ENCODE peak calls at places on chromosomes 16 and 17, in ten cellular contexts. R, A, D, B, Q, Y, F, E, T and K are unnamed samples.
A peak's percentile ranks its signal among the peaks of the same experiment; 100 is the strongest.

GRCh38 chr17:57257911-57258885 is 1.9 kb downstream of the MSI2 start:
- DNase-seq in R (no peak), A (peak; percentile 44), D (no peak), B (no peak), Q (no peak), Y (no peak), F (no peak), E (peak; percentile 28), T (peak; percentile 24), K (no peak)

GRCh38 chr16:29313559-29313887 is 93.0 kb downstream of the NPIPB11 start:
- DNase-seq in R (no peak), A (no peak), D (no peak), B (no peak), Q (no peak), Y (no peak), F (no peak), E (no peak), T (no peak), K (no peak)

GRCh38 chr16:65418435-65418834 is 296.6 kb upstream of the CDH11 start:
- DNase-seq in R (no peak), A (no peak), D (no peak), B (no peak), Q (no peak), Y (no peak), F (no peak), E (no peak), T (no peak), K (no peak)

GRCh38 chr16:10753670-10754069 is 10.0 kb downstream of the NUBP1 start:
- DNase-seq in R (no peak), A (no peak), D (no peak), B (no peak), Q (no peak), Y (no peak), F (no peak), E (no peak), T (no peak), K (no peak)

GRCh38 chr17:35774499-35774898 is 13.8 kb downstream of the C17orf50 start:
- DNase-seq in R (peak; percentile 37), A (peak; percentile 44), D (no peak), B (no peak), Q (no peak), Y (peak; percentile 80), F (no peak), E (peak; percentile 82), T (no peak), K (no peak)

GRCh38 chr16:74309789-74310781 is 13.5 kb downstream of the PSMD7 start:
- DNase-seq in R (peak; percentile 36), A (peak; percentile 69), D (no peak), B (no peak), Q (no peak), Y (no peak), F (peak; percentile 69), E (peak; percentile 30), T (peak; percentile 64), K (no peak)

GRCh38 chr16:10736926-10737625 is 6.6 kb upstream of the NUBP1 start:
- DNase-seq in R (peak; percentile 40), A (peak; percentile 77), D (peak; percentile 62), B (no peak), Q (peak; percentile 62), Y (no peak), F (peak; percentile 71), E (peak; percentile 78), T (peak; percentile 76), K (peak; percentile 37)

GRCh38 chr16:85539084-85539483 is 74.0 kb upstream of the GSE1 start:
- DNase-seq in R (no peak), A (no peak), D (no peak), B (no peak), Q (no peak), Y (no peak), F (no peak), E (no peak), T (no peak), K (no peak)

GRCh38 chr17:17351901-17352781 is 49.0 kb downstream of the NT5M start:
- DNase-seq in R (no peak), A (peak; percentile 55), D (peak; percentile 69), B (peak; percentile 75), Q (no peak), Y (peak; percentile 65), F (no peak), E (no peak), T (no peak), K (no peak)

GRCh38 chr17:27407916-27408846 is 48.1 kb upstream of the KSR1 start:
- DNase-seq in R (no peak), A (peak; percentile 80), D (no peak), B (no peak), Q (no peak), Y (no peak), F (peak; percentile 70), E (no peak), T (no peak), K (peak; percentile 16)

GRCh38 chr17:56203430-56203829 is 50.2 kb downstream of the ANKFN1 start:
- DNase-seq in R (no peak), A (no peak), D (no peak), B (no peak), Q (no peak), Y (no peak), F (peak; percentile 2), E (no peak), T (no peak), K (no peak)

GRCh38 chr17:34584805-34585416 is 5.5 kb downstream of the TMEM132E start:
- DNase-seq in R (no peak), A (peak; percentile 29), D (peak; percentile 12), B (no peak), Q (no peak), Y (no peak), F (peak; percentile 28), E (no peak), T (peak; percentile 22), K (no peak)

GRCh38 chr16:70703041-70703834 is 17.4 kb upstream of the MTSS2 start:
- DNase-seq in R (peak; percentile 75), A (peak; percentile 48), D (peak; percentile 67), B (peak; percentile 86), Q (peak; percentile 40), Y (no peak), F (no peak), E (no peak), T (no peak), K (peak; percentile 88)
- TF ChIP-seq CTCF in R (peak; percentile 41), A (peak; percentile 11), D (no peak), B (peak; percentile 35), Q (peak; percentile 49), Y (peak; percentile 28), F (no peak), E (no peak), T (peak; percentile 28), K (peak; percentile 49)

GRCh38 chr17:31374083-31374447 is 17.4 kb upstream of the RAB11FIP4 start:
- DNase-seq in R (no peak), A (no peak), D (no peak), B (no peak), Q (no peak), Y (no peak), F (no peak), E (no peak), T (no peak), K (no peak)

GRCh38 chr17:31381165-31381668 is 10.3 kb upstream of the RAB11FIP4 start:
- DNase-seq in R (no peak), A (no peak), D (no peak), B (no peak), Q (no peak), Y (no peak), F (no peak), E (no peak), T (no peak), K (no peak)

GRCh38 chr17:31374503-31374902 is 17.0 kb upstream of the RAB11FIP4 start:
- DNase-seq in R (no peak), A (no peak), D (no peak), B (no peak), Q (no peak), Y (no peak), F (no peak), E (no peak), T (no peak), K (no peak)

GRCh38 chr17:31379796-31380195 is 11.7 kb upstream of the RAB11FIP4 start:
- DNase-seq in R (no peak), A (no peak), D (no peak), B (no peak), Q (no peak), Y (no peak), F (no peak), E (no peak), T (no peak), K (no peak)

DNA sequence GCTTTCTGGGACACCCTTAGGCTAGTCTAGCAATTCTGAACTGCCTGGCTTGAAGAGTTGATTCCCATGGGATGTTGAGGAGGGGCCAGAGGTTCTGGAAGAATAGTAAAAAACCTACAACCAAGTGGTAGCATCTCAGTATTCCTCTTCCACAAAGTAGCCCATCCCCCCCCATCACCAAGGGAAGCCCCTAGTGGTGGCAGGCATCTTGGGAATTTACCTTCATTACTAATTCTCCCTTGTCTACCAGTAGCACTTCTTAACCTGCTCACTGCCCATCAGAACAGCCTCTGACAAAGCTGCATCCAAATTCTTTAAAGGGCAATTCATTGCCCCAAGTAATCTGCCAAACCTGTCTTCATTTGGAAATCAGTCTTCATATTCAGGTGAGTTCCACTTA is 12.8 kb upstream of the RAB11FIP4 start:
- DNase-seq in R (no peak), A (no peak), D (no peak), B (no peak), Q (no peak), Y (no peak), F (no peak), E (no peak), T (no peak), K (no peak)
- TF ChIP-seq CTCF in R (peak; percentile 27), A (no peak), D (no peak), B (no peak), Q (peak; percentile 34), Y (no peak), F (peak; percentile 12), E (no peak), T (peak; percentile 31), K (no peak)

DNA sequence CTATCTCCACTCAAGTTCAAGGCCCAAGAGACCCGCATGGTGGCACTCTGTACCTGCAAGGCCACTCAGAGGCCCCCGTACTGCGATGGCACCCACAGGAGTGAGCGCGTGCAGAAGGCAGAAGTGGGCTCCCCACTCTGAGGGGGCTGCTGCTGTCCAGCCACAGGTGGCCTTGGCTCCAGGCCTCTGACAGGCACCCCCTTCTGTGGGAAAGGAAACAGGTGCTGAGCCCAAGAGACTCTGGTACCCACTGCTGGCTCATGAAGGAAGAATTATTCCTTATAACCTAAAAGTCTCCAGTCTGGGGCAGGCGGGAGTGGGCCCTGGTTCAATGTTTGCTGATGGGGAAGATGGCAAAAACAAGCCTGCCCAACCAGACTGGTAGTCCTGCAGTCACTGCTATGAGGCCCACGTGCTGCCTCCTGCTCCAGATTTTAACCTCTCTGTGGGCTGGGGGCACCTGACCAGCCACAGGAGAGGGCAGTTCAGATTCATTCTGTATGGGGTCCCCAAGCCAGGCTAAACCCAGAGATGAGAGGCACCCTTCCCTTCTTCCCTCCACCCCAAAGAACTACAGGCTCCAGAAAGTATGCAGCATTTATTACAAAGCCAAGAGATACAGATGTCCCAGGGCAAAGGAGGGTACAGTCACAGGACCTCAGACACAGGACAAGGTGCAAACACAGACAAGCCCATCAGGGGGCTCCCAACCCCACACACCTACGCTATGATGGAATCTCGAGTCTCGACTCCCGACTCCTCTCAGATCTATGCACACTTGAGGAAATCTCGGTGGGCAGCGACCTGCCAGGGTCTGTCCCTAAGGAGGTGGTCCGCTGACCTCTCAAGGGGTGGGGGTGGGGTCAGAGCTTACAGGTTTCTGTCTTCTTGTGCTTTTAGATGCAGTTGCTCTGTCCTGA is 3.4 kb downstream of the CISD3 start:
- DNase-seq in R (no peak), A (no peak), D (no peak), B (peak; percentile 40), Q (no peak), Y (no peak), F (no peak), E (no peak), T (peak; percentile 63), K (no peak)
- TF ChIP-seq CTCF in R (peak; percentile 41), A (peak; percentile 23), D (no peak), B (no peak), Q (peak; percentile 30), Y (peak; percentile 14), F (peak; percentile 32), E (no peak), T (peak; percentile 61), K (no peak)

GRCh38 chr17:75854881-75855309 is 240 bp downstream of the WBP2 start:
- DNase-seq in R (no peak), A (no peak), D (no peak), B (no peak), Q (no peak), Y (peak; percentile 82), F (no peak), E (no peak), T (no peak), K (no peak)
- TF ChIP-seq CTCF in R (no peak), A (no peak), D (no peak), B (no peak), Q (no peak), Y (no peak), F (no peak), E (no peak), T (peak; percentile 19), K (no peak)